ENCODE peak calls at places on chromosomes 6 and 20, in six cellular contexts. One of them, this sample, is unnamed. For H3K9me3, the result is how much of the 10 kb centered on the place peaks cover.

GRCh38 chr6:34349226-34349625 is 43.2 kb downstream of the NUDT3 start:
- DNase-seq in heart left ventricle: no peak
- DNase-seq in right lobe of liver: no peak
- DNase-seq in spleen: no peak
- DNase-seq in K562: no peak
- DNase-seq in prostate gland: no peak
- DNase-seq in this sample: no peak

GRCh38 chr6:135030532-135031178 is 24.0 kb downstream of the HBS1L start:
- DNase-seq in spleen: no peak
- DNase-seq in K562: no peak
- DNase-seq in prostate gland: no peak
- DNase-seq in right lobe of liver: no peak
- DNase-seq in heart left ventricle: no peak
- DNase-seq in this sample: no peak

GRCh38 chr6:131954775-131955107 is 3.6 kb upstream of the CCN2 start:
- DNase-seq in K562: peak
- DNase-seq in prostate gland: peak
- DNase-seq in spleen: no peak
- DNase-seq in heart left ventricle: no peak
- DNase-seq in right lobe of liver: no peak
- DNase-seq in this sample: peak

GRCh38 chr6:52022675-52023074 is 64.7 kb downstream of the PKHD1 start:
- DNase-seq in right lobe of liver: no peak
- DNase-seq in prostate gland: no peak
- DNase-seq in spleen: no peak
- DNase-seq in heart left ventricle: no peak
- DNase-seq in K562: no peak
- DNase-seq in this sample: no peak

GRCh38 chr6:45783716-45784115 is 231.9 kb downstream of the CLIC5 start:
- DNase-seq in heart left ventricle: no peak
- DNase-seq in right lobe of liver: no peak
- DNase-seq in K562: peak
- DNase-seq in spleen: no peak
- DNase-seq in prostate gland: no peak
- DNase-seq in this sample: no peak

GRCh38 chr6:168129292-168130167 is 50.5 kb upstream of the FRMD1 start:
- DNase-seq in spleen: no peak
- DNase-seq in prostate gland: no peak
- DNase-seq in K562: no peak
- DNase-seq in right lobe of liver: no peak
- DNase-seq in heart left ventricle: no peak
- DNase-seq in this sample: no peak

GRCh38 chr6:115796061-115796460 is 264.6 kb downstream of the FRK start:
- DNase-seq in K562: no peak
- DNase-seq in heart left ventricle: no peak
- DNase-seq in prostate gland: no peak
- DNase-seq in right lobe of liver: no peak
- DNase-seq in spleen: no peak
- DNase-seq in this sample: no peak

GRCh38 chr6:33247977-33248642 is 23.6 kb downstream of the VPS52 start:
- DNase-seq in right lobe of liver: peak
- DNase-seq in spleen: peak
- DNase-seq in K562: peak
- DNase-seq in heart left ventricle: peak
- DNase-seq in prostate gland: peak
- DNase-seq in this sample: peak

GRCh38 chr6:6643398-6643797 is 54.9 kb downstream of the LY86 start:
- DNase-seq in prostate gland: no peak
- DNase-seq in right lobe of liver: no peak
- DNase-seq in spleen: no peak
- DNase-seq in K562: no peak
- DNase-seq in heart left ventricle: no peak
- DNase-seq in this sample: no peak

GRCh38 chr20:37624963-37625362 is 68.9 kb upstream of the CTNNBL1 start:
- DNase-seq in heart left ventricle: no peak
- DNase-seq in K562: no peak
- DNase-seq in spleen: no peak
- DNase-seq in right lobe of liver: no peak
- DNase-seq in prostate gland: no peak
- DNase-seq in this sample: no peak

GRCh38 chr20:56607061-56607704 is 21.9 kb upstream of the TFAP2C start:
- DNase-seq in heart left ventricle: no peak
- DNase-seq in spleen: no peak
- DNase-seq in prostate gland: no peak
- DNase-seq in K562: no peak
- DNase-seq in right lobe of liver: no peak
- DNase-seq in this sample: no peak

GRCh38 chr6:84862843-84863242 is 98.4 kb upstream of the TBX18 start:
- DNase-seq in prostate gland: no peak
- DNase-seq in K562: no peak
- DNase-seq in right lobe of liver: no peak
- DNase-seq in heart left ventricle: no peak
- DNase-seq in spleen: no peak
- DNase-seq in this sample: no peak

GRCh38 chr6:84866715-84867114 is 102.3 kb upstream of the TBX18 start:
- DNase-seq in heart left ventricle: no peak
- DNase-seq in right lobe of liver: peak
- DNase-seq in prostate gland: no peak
- DNase-seq in spleen: no peak
- DNase-seq in K562: no peak
- DNase-seq in this sample: no peak

GRCh38 chr6:84860493-84860892 is 96.1 kb upstream of the TBX18 start:
- DNase-seq in K562: no peak
- DNase-seq in spleen: no peak
- DNase-seq in right lobe of liver: no peak
- DNase-seq in prostate gland: no peak
- DNase-seq in heart left ventricle: no peak
- DNase-seq in this sample: no peak

GRCh38 chr6:84860954-84861353 is 96.6 kb upstream of the TBX18 start:
- DNase-seq in spleen: no peak
- DNase-seq in K562: no peak
- DNase-seq in right lobe of liver: no peak
- DNase-seq in heart left ventricle: no peak
- DNase-seq in prostate gland: no peak
- DNase-seq in this sample: no peak
- TF ChIP-seq POLR2A in spleen: no peak
- TF ChIP-seq POLR2A in K562: no peak
- TF ChIP-seq POLR2A in right lobe of liver: no peak
- TF ChIP-seq POLR2A in heart left ventricle: no peak
- TF ChIP-seq POLR2A in prostate gland: no peak
- TF ChIP-seq POLR2A in this sample: no peak

DNA sequence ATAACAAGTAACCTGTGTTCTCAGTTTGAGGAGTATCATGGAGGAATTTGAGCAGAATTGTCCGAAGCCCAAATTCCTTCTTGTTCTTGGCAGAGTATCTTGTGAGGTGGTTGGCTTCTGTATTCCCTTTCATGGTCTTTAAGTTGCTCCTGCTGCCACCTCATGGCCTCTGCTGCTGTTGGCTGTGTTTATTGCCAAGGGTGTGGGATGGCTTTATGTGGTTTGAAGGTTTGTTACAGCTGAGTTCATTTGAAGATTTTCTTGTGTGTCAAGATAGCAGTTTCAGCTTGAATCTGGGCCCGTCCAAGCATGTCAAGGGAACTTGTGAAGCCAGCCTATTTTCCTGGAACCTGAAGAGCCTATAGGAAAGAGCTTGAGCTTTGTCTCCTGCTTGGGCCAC is 20.2 kb upstream of the TTK start:
- DNase-seq in right lobe of liver: no peak
- DNase-seq in heart left ventricle: no peak
- DNase-seq in spleen: no peak
- DNase-seq in prostate gland: peak
- DNase-seq in K562: no peak
- DNase-seq in this sample: no peak
- TF ChIP-seq CTCF in right lobe of liver: no peak
- TF ChIP-seq CTCF in heart left ventricle: no peak
- TF ChIP-seq CTCF in spleen: no peak
- TF ChIP-seq CTCF in prostate gland: no peak
- TF ChIP-seq CTCF in K562: no peak
- TF ChIP-seq CTCF in this sample: no peak

DNA sequence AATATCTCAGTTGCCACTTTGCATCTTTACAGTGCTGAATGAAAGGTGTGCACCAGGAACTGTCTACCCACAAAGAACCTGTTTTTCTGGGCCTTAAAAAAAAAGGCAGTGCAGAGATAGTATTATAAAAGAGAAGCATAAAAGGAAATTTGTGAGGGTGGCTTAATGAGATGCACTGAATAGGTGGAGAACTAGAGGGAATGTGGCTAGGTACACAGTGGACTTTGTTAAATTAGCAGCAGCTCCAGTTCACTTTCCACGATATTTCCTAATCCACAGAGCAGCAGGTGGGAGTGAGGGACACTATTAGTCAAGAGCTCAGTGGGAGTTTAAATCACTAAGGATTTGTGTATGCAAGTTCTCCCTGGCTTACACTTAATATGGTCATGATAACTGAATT is 38.8 kb downstream of the MAP7 start:
- DNase-seq in prostate gland: peak
- DNase-seq in heart left ventricle: no peak
- DNase-seq in right lobe of liver: no peak
- DNase-seq in spleen: no peak
- DNase-seq in K562: no peak
- DNase-seq in this sample: no peak
- H3K9me3 ChIP-seq in prostate gland: under half
- H3K9me3 ChIP-seq in heart left ventricle: under half
- H3K9me3 ChIP-seq in right lobe of liver: under half
- H3K9me3 ChIP-seq in spleen: under half
- H3K9me3 ChIP-seq in K562: under half
- H3K9me3 ChIP-seq in this sample: under half

GRCh38 chr20:3784226-3784853 is 2.2 kb downstream of the CENPB start:
- DNase-seq in heart left ventricle: peak
- DNase-seq in K562: no peak
- DNase-seq in right lobe of liver: no peak
- DNase-seq in prostate gland: no peak
- DNase-seq in spleen: peak
- DNase-seq in this sample: no peak
- TF ChIP-seq POLR2A in heart left ventricle: no peak
- TF ChIP-seq POLR2A in K562: no peak
- TF ChIP-seq POLR2A in right lobe of liver: no peak
- TF ChIP-seq POLR2A in prostate gland: no peak
- TF ChIP-seq POLR2A in spleen: no peak
- TF ChIP-seq POLR2A in this sample: no peak